ENCODE peak calls at places on chromosomes 13 and 19, in seven cellular contexts. Q is naive thymus-derived CD8-positive, alpha-beta T cell; J is stomach; A is coronary artery; Z is activated gamma-delta T cell treated with anti-CD3 and anti-CD28 coated beads, Interleukin-2, amount 50 U/mL, for 16 hours; D is stimulated activated CD8-positive, alpha-beta memory T cell treated with anti-CD3 and anti-CD28 coated beads, Interleukin-15, amount 100 ng/mL, for 24 hours; K is heart left ventricle. G is an unnamed sample.

GRCh38 chr19:33868076-33868735 is 71.5 kb downstream of the KCTD15 start:
- DNase-seq in A (no peak), J (peak; percentile 17), D (no peak), K (no peak), Q (no peak), Z (no peak), G (no peak)

GRCh38 chr13:95954266-95954665 is 98.9 kb downstream of the UGGT2 start:
- DNase-seq in A (no peak), D (no peak), Z (no peak), K (no peak), J (no peak), Q (no peak), G (no peak)

GRCh38 chr19:16075430-16076153 is 703 bp upstream of the TPM4 start:
- DNase-seq in Q (no peak), D (no peak), J (no peak), K (no peak), Z (no peak), A (no peak), G (no peak)

GRCh38 chr13:49213997-49214916 is 5.9 kb upstream of the MLNR start:
- DNase-seq in A (no peak), J (no peak), Q (no peak), K (no peak), Z (no peak), D (no peak), G (no peak)

GRCh38 chr13:107641574-107641973 is 573.8 kb downstream of the LIG4 start:
- DNase-seq in K (no peak), A (no peak), Z (no peak), D (no peak), Q (no peak), J (no peak), G (no peak)

GRCh38 chr19:29337029-29337428 is 124.1 kb upstream of the UQCRFS1 start:
- DNase-seq in A (no peak), D (no peak), J (no peak), K (no peak), Z (no peak), Q (no peak), G (no peak)

GRCh38 chr19:12092065-12092867 is 27.7 kb downstream of the ZNF844 start:
- DNase-seq in A (peak; percentile 86), J (peak; percentile 80), K (peak; percentile 91), Q (peak; percentile 63), Z (peak; percentile 7), D (peak; percentile 48), G (peak; percentile 92)

GRCh38 chr19:49475995-49476880 is 2.2 kb downstream of the FLT3LG start:
- DNase-seq in D (no peak), A (no peak), Q (peak; percentile 85), J (no peak), Z (no peak), K (no peak), G (peak; percentile 61)

GRCh38 chr13:91058066-91058465 is 289.4 kb upstream of the MIR17HG start:
- DNase-seq in Z (no peak), J (no peak), A (no peak), K (no peak), Q (no peak), D (no peak), G (no peak)

GRCh38 chr13:101916108-101916757 is 463.8 kb downstream of the ITGBL1 start:
- DNase-seq in D (no peak), Z (no peak), Q (no peak), J (no peak), K (peak; percentile 25), A (no peak), G (peak; percentile 42)

GRCh38 chr19:47107201-47107952 is 6.2 kb downstream of the ZC3H4 start:
- DNase-seq in Z (peak; percentile 32), K (no peak), D (no peak), J (peak; percentile 32), Q (no peak), A (no peak), G (no peak)

GRCh38 chr19:2097330-2098327 is 914 bp downstream of the IZUMO4 start:
- DNase-seq in Z (peak; percentile 41), K (no peak), A (no peak), D (no peak), J (no peak), Q (peak; percentile 63), G (no peak)

GRCh38 chr13:36026556-36026955 is 104.6 kb downstream of the DCLK1 start:
- DNase-seq in K (no peak), Z (no peak), J (no peak), Q (no peak), D (no peak), A (no peak), G (no peak)

GRCh38 chr19:51131780-51132680 is 7.3 kb downstream of the SIGLEC9 start:
- DNase-seq in D (no peak), K (peak; percentile 57), Z (peak; percentile 14), A (no peak), J (peak; percentile 56), Q (no peak), G (peak; percentile 71)

GRCh38 chr19:13764821-13765394 is 586 bp downstream of the MRI1 start:
- DNase-seq in K (peak; percentile 27), Q (no peak), J (peak; percentile 43), A (no peak), Z (no peak), D (no peak), G (no peak)

GRCh38 chr19:39160523-39160861 is 34.9 kb downstream of the PAK4 start:
- DNase-seq in K (no peak), Z (no peak), D (no peak), Q (no peak), A (no peak), J (peak; percentile 69), G (peak; percentile 75)

GRCh38 chr19:29623726-29624488 is 17.8 kb downstream of the POP4 start:
- DNase-seq in J (no peak), D (no peak), K (no peak), Q (peak; percentile 45), A (no peak), Z (no peak), G (no peak)

GRCh38 chr13:97544041-97544765 is 110.2 kb downstream of the RAP2A start:
- DNase-seq in Q (no peak), K (no peak), D (no peak), Z (no peak), J (no peak), A (no peak), G (no peak)

GRCh38 chr19:48290923-48291700 is 21.2 kb downstream of the ZNF114 start:
- DNase-seq in Q (peak; percentile 71), A (peak; percentile 88), K (peak; percentile 80), J (peak; percentile 81), D (peak; percentile 56), Z (peak; percentile 47), G (peak; percentile 88)

GRCh38 chr19:48368942-48369341 is 4.8 kb downstream of the SYNGR4 start:
- DNase-seq in K (no peak), Z (no peak), Q (no peak), D (no peak), J (no peak), A (no peak), G (no peak)

GRCh38 chr19:35973487-35973886 is 21.5 kb upstream of the SDHAF1 start:
- DNase-seq in K (no peak), Z (no peak), J (no peak), A (no peak), D (no peak), Q (no peak), G (no peak)

GRCh38 chr13:47672982-47673670 is 327.9 kb downstream of the SUCLA2 start:
- DNase-seq in A (no peak), D (no peak), Z (no peak), K (no peak), J (no peak), Q (no peak), G (peak; percentile 26)

GRCh38 chr19:10402441-10403038 is 802 bp downstream of the CDC37 start:
- DNase-seq in D (no peak), K (peak; percentile 69), J (no peak), A (no peak), Q (no peak), Z (no peak), G (peak; percentile 72)

GRCh38 chr19:51111606-51112005 is 3.4 kb upstream of the CTU1 start:
- DNase-seq in Z (no peak), Q (no peak), A (no peak), K (no peak), J (no peak), D (no peak), G (no peak)

GRCh38 chr19:45766293-45766918 is 2.6 kb downstream of the SIX5 start:
- DNase-seq in A (no peak), Q (no peak), J (no peak), D (no peak), Z (no peak), K (no peak), G (no peak)

GRCh38 chr13:73464758-73465628 is 406.2 kb downstream of the KLF5 start:
- DNase-seq in Z (no peak), K (no peak), J (no peak), Q (no peak), A (no peak), D (no peak), G (no peak)

GRCh38 chr13:27830010-27830409 is 37.7 kb downstream of the GSX1 start:
- DNase-seq in J (peak; percentile 72), Z (peak; percentile 42), Q (no peak), D (peak; percentile 51), K (peak; percentile 39), A (no peak), G (peak; percentile 43)

GRCh38 chr13:65530688-65531087 is 1699.4 kb downstream of the PCDH9 start:
- DNase-seq in J (no peak), A (no peak), Q (no peak), D (no peak), K (no peak), Z (no peak), G (no peak)

GRCh38 chr13:79435549-79435948 is 29.5 kb upstream of the RBM26 start:
- DNase-seq in Q (no peak), K (no peak), D (no peak), J (no peak), A (no peak), Z (no peak), G (no peak)

GRCh38 chr19:51108805-51109146 is 567 bp upstream of the CTU1 start:
- DNase-seq in D (no peak), A (no peak), Q (no peak), J (no peak), Z (no peak), K (no peak), G (no peak)

GRCh38 chr19:33358408-33358807 is 15.1 kb upstream of the CEBPG start:
- DNase-seq in K (no peak), J (no peak), Z (no peak), A (no peak), Q (no peak), D (no peak), G (no peak)

GRCh38 chr13:90757127-90757680 is 590.3 kb upstream of the MIR17HG start:
- DNase-seq in A (no peak), Z (no peak), K (no peak), Q (no peak), J (no peak), D (no peak), G (no peak)

GRCh38 chr13:113596321-113597200 is 12.0 kb downstream of the TFDP1 start:
- DNase-seq in Z (no peak), D (no peak), J (peak; percentile 14), Q (peak; percentile 36), K (no peak), A (peak; percentile 58), G (no peak)